ENCODE peak calls at places on chromosome 13, in nine cellular contexts. H is ACHN; D is SJSA1; S is PC-3; A is activated naive CD4-positive, alpha-beta T cell treated with anti-CD3 and anti-CD28 coated beads for 36 hours; U is COR-L47; T is HCEC 1CT; O is nucleus accumbens; W is psoas muscle. X is an unnamed sample.

GRCh38 chr13:90787007-90787406 is 560.5 kb upstream of the MIR17HG start:
- DNase-seq in H (no peak), D (no peak), S (no peak), A (no peak), U (no peak), T (no peak), O (no peak), W (no peak), X (no peak)

GRCh38 chr13:111972261-111972780 is 94.6 kb upstream of the SOX1 start:
- DNase-seq in H (no peak), D (peak), S (no peak), A (no peak), U (no peak), T (no peak), O (no peak), W (no peak), X (no peak)

GRCh38 chr13:47897411-47898050 is 103.5 kb downstream of the SUCLA2 start:
- DNase-seq in H (no peak), D (no peak), S (peak), A (no peak), U (no peak), T (no peak), O (no peak), W (no peak), X (peak)

GRCh38 chr13:41941174-41941573 is 19.7 kb downstream of the VWA8 start:
- DNase-seq in H (peak), D (no peak), S (no peak), A (no peak), U (no peak), T (no peak), O (no peak), W (no peak), X (no peak)

GRCh38 chr13:90395348-90395747 is 952.1 kb upstream of the MIR17HG start:
- DNase-seq in H (no peak), D (no peak), S (no peak), A (no peak), U (no peak), T (no peak), O (no peak), W (no peak), X (no peak)

GRCh38 chr13:51282322-51282721 is 57.2 kb upstream of the SERPINE3 start:
- DNase-seq in H (no peak), D (peak), S (no peak), A (no peak), U (peak), T (no peak), O (no peak), W (no peak), X (no peak)

GRCh38 chr13:32139251-32139650 is 107.7 kb downstream of the FRY start:
- DNase-seq in H (no peak), D (no peak), S (no peak), A (no peak), U (no peak), T (no peak), O (no peak), W (no peak), X (no peak)

GRCh38 chr13:84433024-84433423 is 550.8 kb upstream of the SLITRK1 start:
- DNase-seq in H (no peak), D (no peak), S (no peak), A (no peak), U (no peak), T (peak), O (no peak), W (no peak), X (no peak)

GRCh38 chr13:45340422-45341033 is 455 bp downstream of the TPT1 start:
- DNase-seq in H (peak), D (peak), S (peak), A (peak), U (peak), T (peak), O (peak), W (peak), X (peak)

GRCh38 chr13:113369881-113370280 is 6.0 kb upstream of the GRTP1 start:
- DNase-seq in H (no peak), D (no peak), S (no peak), A (no peak), U (no peak), T (no peak), O (no peak), W (no peak), X (no peak)

GRCh38 chr13:94656766-94657165 is 55.1 kb downstream of the GPR180 start:
- DNase-seq in H (peak), D (peak), S (peak), A (peak), U (no peak), T (peak), O (no peak), W (no peak), X (peak)

GRCh38 chr13:111095911-111096501 is 19.1 kb upstream of the ARHGEF7 start:
- DNase-seq in H (no peak), D (no peak), S (no peak), A (no peak), U (no peak), T (no peak), O (no peak), W (no peak), X (no peak)

GRCh38 chr13:74193391-74193790 is 59.2 kb upstream of the KLF12 start:
- DNase-seq in H (no peak), D (no peak), S (no peak), A (no peak), U (no peak), T (no peak), O (no peak), W (no peak), X (no peak)

X was measured in RWPE1.